ENCODE peak calls at places on chromosomes 6 and 20, in seven cellular contexts. W is endothelial cell of umbilical vein, Z is breast epithelium, Y is left ventricle myocardium inferior, L is H1, K is IMR-90, T is brain microvascular endothelial cell. J is an unnamed sample.

GRCh38 chr6:148967128-148967527 is 220.3 kb downstream of the UST start:
- DNase-seq in Z (no peak), L (no peak), W (no peak), K (no peak), Y (no peak), T (no peak), J (no peak)

GRCh38 chr6:157644043-157644810 is 178.8 kb upstream of the SNX9 start:
- DNase-seq in L (no peak), W (peak), T (no peak), Y (no peak), Z (no peak), K (no peak), J (peak)

GRCh38 chr6:28880894-28881780 is 42.6 kb downstream of the TRIM27 start:
- DNase-seq in L (peak), W (peak), Z (peak), K (peak), Y (peak), T (peak), J (peak)

GRCh38 chr20:46826343-46826984 is 68.2 kb upstream of the EYA2 start:
- DNase-seq in T (peak), W (no peak), Y (no peak), Z (no peak), L (no peak), K (peak), J (no peak)

GRCh38 chr20:21504323-21504722 is 9.5 kb downstream of the NKX2-2 start:
- DNase-seq in Z (no peak), Y (no peak), W (no peak), L (no peak), K (no peak), T (no peak), J (no peak)

GRCh38 chr6:166435574-166435973 is 52.8 kb upstream of the MPC1 start:
- DNase-seq in L (no peak), K (no peak), Z (no peak), T (no peak), Y (peak), W (no peak), J (peak)

GRCh38 chr20:35302421-35303335 is 10.5 kb upstream of the FAM83C start:
- DNase-seq in T (peak), L (no peak), K (peak), Z (no peak), W (no peak), Y (no peak), J (no peak)

GRCh38 chr6:166707045-166707444 is 80.0 kb upstream of the RPS6KA2 start:
- DNase-seq in W (peak), L (peak), K (peak), Z (no peak), T (peak), Y (peak), J (no peak)

GRCh38 chr6:33621396-33622388 is 570 bp downstream of the ITPR3 start:
- DNase-seq in T (no peak), K (no peak), Y (peak), Z (no peak), W (peak), L (peak), J (peak)

GRCh38 chr20:59954718-59955117 is 3.5 kb upstream of the CDH26 start:
- DNase-seq in T (no peak), Y (no peak), W (no peak), Z (no peak), L (no peak), K (no peak), J (no peak)

GRCh38 chr6:112286010-112286409 is 31.6 kb upstream of the LAMA4 start:
- DNase-seq in Y (no peak), L (no peak), K (no peak), Z (no peak), T (no peak), W (no peak), J (no peak)

GRCh38 chr6:109483744-109484075 is 691 bp upstream of the ZBTB24 start:
- DNase-seq in W (peak), L (no peak), Z (no peak), T (no peak), Y (no peak), K (no peak), J (no peak)

GRCh38 chr6:33419580-33420492 is at the start of gene SYNGAP1:
- DNase-seq in Y (peak), T (peak), W (no peak), K (peak), Z (no peak), L (peak), J (peak)

GRCh38 chr6:90249044-90249443 is 47.6 kb downstream of the BACH2 start:
- DNase-seq in K (peak), Y (no peak), W (no peak), L (no peak), Z (no peak), T (peak), J (no peak)

GRCh38 chr6:111030008-111031006 is 48.5 kb downstream of the RPF2 start:
- DNase-seq in L (no peak), Z (no peak), T (no peak), K (no peak), W (no peak), Y (peak), J (no peak)

DNA sequence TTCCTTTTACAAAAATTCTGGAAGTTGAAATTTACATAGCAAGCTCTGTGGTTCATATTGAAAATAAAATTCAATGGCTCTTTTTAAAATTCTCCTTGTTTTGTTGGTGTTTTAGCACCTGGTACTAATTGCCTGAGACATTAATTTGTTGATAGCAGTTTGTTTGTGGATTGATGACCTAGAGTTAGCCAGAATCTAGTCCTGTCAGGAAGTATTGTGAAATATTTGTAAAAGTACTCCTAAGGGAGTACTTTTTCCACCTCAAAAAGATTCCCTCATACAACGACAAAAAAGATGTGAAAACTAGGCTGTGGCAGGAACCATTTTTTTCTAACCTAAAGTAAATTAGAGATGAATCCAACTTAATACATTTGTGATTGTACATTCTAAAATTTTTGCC is 621.9 kb downstream of the BCKDHB start:
- DNase-seq in T (no peak), Y (no peak), Z (no peak), W (no peak), K (no peak), L (no peak), J (no peak)
- TF ChIP-seq CTCF in T (no peak), Y (no peak), Z (no peak), W (no peak), K (no peak), L (no peak), J (no peak)

GRCh38 chr6:15410752-15411151 is 164.9 kb downstream of the JARID2 start:
- DNase-seq in L (no peak), W (no peak), Z (no peak), T (no peak), Y (no peak), K (no peak), J (no peak)
- H3K27ac ChIP-seq in L (no peak), W (no peak), Z (no peak), T (no peak), Y (no peak), K (no peak), J (no peak)

DNA sequence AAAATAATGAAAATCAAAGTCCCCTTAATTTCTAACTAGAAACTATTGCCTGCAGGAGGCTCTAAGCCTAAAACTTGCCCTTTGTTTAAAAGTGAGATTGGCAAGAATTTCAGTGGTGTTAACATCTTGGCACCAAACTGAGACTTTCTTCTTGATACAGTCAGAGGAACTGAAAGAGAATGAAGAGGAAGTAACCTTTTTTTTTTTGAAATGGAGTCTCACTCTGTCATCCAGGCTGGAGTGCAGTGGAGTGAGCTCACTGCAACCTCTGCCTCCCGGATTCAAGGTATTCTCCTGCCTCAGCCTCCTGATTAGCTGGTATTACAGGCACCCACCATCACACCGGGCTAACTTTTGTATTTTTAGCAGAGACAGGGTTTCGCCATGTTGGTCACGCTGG is 3.6 kb downstream of the DOP1A start:
- DNase-seq in Z (no peak), K (no peak), L (no peak), T (no peak), W (peak), Y (no peak), J (peak)
- H3K4me3 ChIP-seq in Z (no peak), K (no peak), L (no peak), T (no peak), W (peak), Y (no peak), J (peak)

DNA sequence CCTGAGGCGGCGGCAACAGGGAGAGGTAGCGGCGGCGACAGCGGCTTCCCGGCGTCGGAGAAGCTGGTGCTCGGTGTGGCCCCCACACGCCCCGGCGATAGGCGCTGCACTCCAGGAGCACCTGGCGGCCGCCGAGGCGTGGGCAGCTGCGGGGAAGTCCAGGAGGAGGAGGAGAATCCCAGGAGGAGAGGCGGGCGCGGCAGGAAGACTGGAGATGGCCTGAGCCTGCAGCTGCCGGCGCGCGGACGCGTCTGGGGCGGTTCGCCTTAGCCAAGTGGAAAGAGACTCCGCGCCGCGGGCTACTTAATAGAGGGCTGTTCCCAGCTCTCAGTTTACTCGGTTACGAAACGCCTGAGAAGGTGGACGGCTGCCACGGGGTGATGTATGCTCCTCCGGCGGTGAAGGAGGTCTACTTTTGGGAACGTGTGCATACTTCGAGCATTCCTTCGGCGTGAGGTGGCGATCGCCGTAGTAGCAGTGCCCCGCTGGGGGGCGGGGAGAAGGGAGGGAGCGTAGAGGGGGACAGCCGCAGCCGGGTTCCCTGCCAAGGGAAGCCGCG is at the start of gene COL12A1:
- DNase-seq in L (peak), Y (peak), T (peak), Z (peak), K (peak), W (peak), J (peak)
- TF ChIP-seq CTCF in L (no peak), Y (no peak), T (peak), Z (peak), K (no peak), W (no peak), J (no peak)

GRCh38 chr6:134523903-134524302 is 206.0 kb upstream of the SGK1 start:
- DNase-seq in K (no peak), Y (no peak), T (no peak), Z (peak), L (no peak), W (no peak), J (no peak)
- H3K27ac ChIP-seq in K (no peak), Y (no peak), T (no peak), Z (peak), L (no peak), W (no peak), J (no peak)

GRCh38 chr6:127475135-127475822 is 16.1 kb upstream of the KIAA0408 start:
- DNase-seq in K (no peak), L (no peak), W (no peak), T (no peak), Y (peak), Z (no peak), J (no peak)
- H3K4me3 ChIP-seq in K (no peak), L (no peak), W (no peak), T (no peak), Y (no peak), Z (no peak), J (no peak)

GRCh38 chr6:123533862-123534261 is 102.9 kb downstream of the TRDN start:
- DNase-seq in Y (no peak), T (no peak), Z (no peak), K (no peak), L (no peak), W (no peak), J (no peak)
- TF ChIP-seq CTCF in Y (no peak), T (no peak), Z (no peak), K (no peak), L (no peak), W (no peak), J (no peak)

GRCh38 chr6:167879612-167880011 is 52.9 kb downstream of the AFDN start:
- DNase-seq in W (no peak), Y (no peak), K (no peak), T (no peak), L (no peak), Z (no peak), J (no peak)
- H3K27ac ChIP-seq in W (no peak), Y (no peak), K (no peak), T (no peak), L (no peak), Z (no peak), J (no peak)

DNA sequence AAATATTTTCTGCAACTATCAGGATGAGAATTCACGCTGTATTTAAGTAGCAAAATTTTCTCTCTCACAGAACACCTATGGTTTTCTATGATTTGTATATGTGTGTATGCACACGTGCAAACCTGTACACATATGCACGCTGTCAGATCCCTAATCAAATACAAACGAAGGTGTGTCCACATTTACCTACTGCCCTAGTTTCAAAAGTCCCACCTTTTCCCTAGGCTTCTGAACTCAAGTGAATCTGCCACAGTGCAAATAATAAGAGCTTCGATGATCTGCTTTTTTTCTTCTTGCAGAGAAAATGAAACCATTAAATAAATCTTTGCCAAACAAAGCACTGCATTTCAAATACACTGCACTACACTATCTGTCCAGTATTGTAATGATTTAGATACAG is 6.5 kb downstream of the HIVEP2 start:
- DNase-seq in K (no peak), T (no peak), L (no peak), Z (no peak), W (no peak), Y (no peak), J (no peak)
- H3K4me3 ChIP-seq in K (no peak), T (no peak), L (no peak), Z (no peak), W (no peak), Y (no peak), J (no peak)

DNA sequence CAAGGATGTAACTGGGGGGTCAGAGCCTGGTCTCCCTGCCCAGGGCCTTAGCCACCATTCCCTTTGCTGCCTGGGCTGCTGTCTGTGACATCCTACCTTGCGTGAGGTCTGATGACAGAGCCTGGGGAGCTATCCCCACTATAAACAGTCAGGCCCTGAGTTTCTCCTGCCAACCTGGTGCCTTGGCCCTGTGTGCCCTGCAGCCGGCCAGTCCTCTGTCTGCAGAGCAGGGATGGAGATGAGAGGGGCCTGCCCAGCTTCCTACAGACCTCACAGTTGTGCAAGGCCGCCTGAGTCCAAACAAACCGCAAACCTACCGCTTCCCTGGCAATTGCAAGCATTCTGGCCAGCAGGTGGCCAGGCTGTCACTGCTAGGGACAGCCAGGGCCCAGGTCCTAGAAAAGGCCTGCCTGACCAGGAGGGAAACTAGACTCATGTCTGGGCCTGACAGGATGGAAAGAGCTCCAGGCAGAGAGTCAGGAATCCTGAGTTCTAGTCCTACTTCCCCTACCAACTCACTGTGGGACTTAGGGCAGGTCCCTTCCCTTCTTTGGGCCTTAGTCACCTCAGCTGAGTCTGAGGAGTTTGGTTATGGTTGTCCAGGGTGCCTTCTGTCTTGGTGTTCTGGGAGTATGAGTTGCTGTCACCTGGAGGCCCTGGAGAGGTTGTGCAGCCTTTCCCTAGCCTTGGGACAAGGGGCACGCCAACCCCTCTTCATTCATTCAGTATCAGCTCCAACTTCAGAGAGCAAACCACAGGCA is 86.2 kb downstream of the VEGFA start:
- DNase-seq in K (peak), Y (no peak), W (peak), L (no peak), T (peak), Z (peak), J (no peak)
- TF ChIP-seq CTCF in K (peak), Y (peak), W (peak), L (peak), T (peak), Z (peak), J (peak)